ENCODE peak calls at places on chromosomes 4 and X, in five cellular contexts. G is ascending aorta, N is heart right ventricle, K is nephron progenitor cell, S is suprapubic skin. O is an unnamed sample.
A peak's percentile ranks its signal among the peaks of the same experiment; 100 is the strongest.

GRCh38 chr4:113435893-113436292 is 325.6 kb downstream of the CAMK2D start:
- DNase-seq in N (peak; percentile 75), S (no peak), G (peak; percentile 80), K (no peak), O (no peak)

GRCh38 chr4:109411964-109412363 is 21.7 kb upstream of the SEC24B start:
- DNase-seq in G (no peak), N (peak; percentile 41), S (no peak), K (no peak), O (peak; percentile 52)

GRCh38 chrX:134932528-134933217 is 58.1 kb upstream of the SMIM10 start:
- DNase-seq in G (no peak), K (no peak), S (no peak), N (no peak), O (no peak)

GRCh38 chr4:132180020-132180427 is 969.1 kb upstream of the PCDH10 start:
- DNase-seq in K (no peak), G (no peak), S (no peak), N (no peak), O (no peak)

GRCh38 chr4:179624768-179625181 is 2182.5 kb upstream of the AGA start:
- DNase-seq in K (no peak), S (no peak), G (no peak), N (no peak), O (no peak)

GRCh38 chr4:18440527-18441215 is 419.1 kb upstream of the LCORL start:
- DNase-seq in K (peak; percentile 3), G (no peak), S (no peak), N (no peak), O (no peak)

GRCh38 chr4:92235741-92236140 is 68.0 kb upstream of the GRID2 start:
- DNase-seq in G (no peak), K (no peak), S (no peak), N (no peak), O (no peak)

GRCh38 chrX:148930330-148930729 is 429.9 kb downstream of the AFF2 start:
- DNase-seq in S (no peak), K (no peak), N (no peak), G (no peak), O (no peak)

GRCh38 chrX:63656871-63657580 is 128.0 kb downstream of the ARHGEF9 start:
- DNase-seq in N (no peak), S (no peak), G (peak; percentile 73), K (no peak), O (no peak)

GRCh38 chr4:73891739-73892405 is 22.7 kb downstream of the CXCL1 start:
- DNase-seq in S (no peak), G (no peak), N (no peak), K (no peak), O (no peak)

GRCh38 chr4:43864616-43865146 is 583.9 kb downstream of the KCTD8 start:
- DNase-seq in S (no peak), G (no peak), N (no peak), K (no peak), O (no peak)

GRCh38 chrX:12007881-12008280 is 130.4 kb upstream of the FRMPD4 start:
- DNase-seq in S (no peak), K (no peak), G (no peak), N (no peak), O (no peak)

GRCh38 chr4:13875160-13875559 is 247.6 kb upstream of the BOD1L1 start:
- DNase-seq in N (no peak), K (no peak), S (no peak), G (no peak), O (no peak)
- TF ChIP-seq CTCF in N (no peak), K (no peak), S (no peak), G (no peak), O (no peak)

DNA sequence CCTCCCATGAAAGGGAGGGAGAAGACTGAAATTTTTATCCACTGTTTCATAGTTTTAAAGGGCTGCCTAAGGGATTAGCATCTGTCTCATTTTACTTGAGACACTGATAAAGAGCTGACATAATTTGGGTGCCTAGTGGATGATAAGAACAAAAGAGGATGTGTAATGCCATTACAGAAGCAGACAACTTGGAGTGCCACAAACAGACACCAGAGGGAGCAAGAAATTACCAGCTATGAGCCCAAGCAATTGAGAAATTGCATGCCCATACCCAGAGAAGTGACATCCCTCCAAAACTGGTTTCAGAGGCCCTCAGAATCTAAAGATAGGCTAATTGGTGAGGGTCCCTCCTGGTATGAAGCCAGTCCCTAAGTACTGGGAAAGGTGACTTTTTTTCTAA is 38.5 kb upstream of the POU3F4 start:
- DNase-seq in N (no peak), S (no peak), G (no peak), K (peak; percentile 29), O (no peak)
- TF ChIP-seq CTCF in N (no peak), S (no peak), G (no peak), K (peak; percentile 41), O (peak; percentile 20)

DNA sequence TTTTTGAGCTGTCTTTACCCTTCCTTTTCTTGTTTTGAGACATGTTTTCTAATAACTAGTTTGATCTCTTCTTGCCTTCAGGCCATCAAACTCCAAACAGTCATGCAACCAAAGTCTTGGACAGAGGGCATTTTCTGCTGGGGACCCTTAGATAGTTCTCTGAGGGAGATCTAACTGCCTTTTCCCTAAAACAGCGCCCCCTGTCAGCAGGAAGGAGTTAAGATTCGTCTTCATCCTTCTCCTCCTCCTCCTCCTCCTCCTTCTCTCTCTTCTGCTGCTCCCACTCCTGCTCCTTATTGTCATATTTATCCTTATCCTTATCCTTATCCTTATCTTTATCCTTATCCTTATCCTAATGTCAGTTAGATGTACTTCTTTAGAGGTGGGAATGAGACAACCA is 417.2 kb downstream of the TRAM1L1 start:
- DNase-seq in S (no peak), G (no peak), N (no peak), K (no peak), O (no peak)
- TF ChIP-seq CTCF in S (no peak), G (no peak), N (no peak), K (no peak), O (no peak)

DNA sequence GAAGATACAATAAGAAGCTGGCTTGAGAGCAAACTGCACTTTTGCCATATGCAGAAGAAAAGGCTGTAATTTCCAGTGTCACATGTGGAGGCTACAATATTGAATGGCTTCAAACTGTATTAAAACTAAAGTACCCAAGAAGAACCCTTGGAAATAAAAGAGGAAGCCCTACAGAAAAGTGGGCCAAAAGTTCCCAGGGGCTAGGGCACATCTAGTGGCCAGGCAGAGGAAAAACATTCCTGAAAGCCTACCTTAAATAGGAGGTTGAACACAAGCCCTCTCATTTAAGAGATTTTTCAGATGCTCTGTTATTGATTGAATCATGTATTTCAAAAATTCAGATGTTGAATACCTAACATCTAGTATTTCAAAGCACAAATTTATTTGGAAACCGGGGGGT is 40.6 kb upstream of the PRDX4 start:
- DNase-seq in K (no peak), N (no peak), G (no peak), S (no peak), O (no peak)
- TF ChIP-seq CTCF in K (peak; percentile 24), N (no peak), G (no peak), S (no peak), O (no peak)

GRCh38 chr4:119040711-119041185 is 94.9 kb upstream of the MYOZ2 start:
- DNase-seq in S (no peak), G (no peak), N (no peak), K (no peak), O (no peak)
- TF ChIP-seq CTCF in S (no peak), G (no peak), N (no peak), K (no peak), O (no peak)